ENCODE peak calls at places on chromosomes 11 and 22, in ten cellular contexts. One of them, this sample, is unnamed.

GRCh38 chr11:7683571-7683970 is 10.3 kb upstream of the CYB5R2 start:
- DNase-seq in germinal center: no peak
- DNase-seq in EL: no peak
- DNase-seq in foreskin fibroblast: no peak
- DNase-seq in activated CD8-positive, alpha-beta memory T cell treated with anti-CD3 and anti-CD28 coated beads, Interleukin-2, amount 50 U/mL, for 4 hours: no peak
- DNase-seq in pulmonary artery endothelial cell: no peak
- DNase-seq in KG1: no peak
- DNase-seq in ELR: no peak
- DNase-seq in upper lobe of right lung: no peak
- DNase-seq in lower lobe of right lung: no peak
- DNase-seq in this sample: no peak

GRCh38 chr22:30823015-30823370 is 128.3 kb downstream of the OSBP2 start:
- DNase-seq in foreskin fibroblast: no peak
- DNase-seq in ELR: peak
- DNase-seq in upper lobe of right lung: peak
- DNase-seq in EL: no peak
- DNase-seq in pulmonary artery endothelial cell: no peak
- DNase-seq in KG1: no peak
- DNase-seq in lower lobe of right lung: no peak
- DNase-seq in germinal center: no peak
- DNase-seq in activated CD8-positive, alpha-beta memory T cell treated with anti-CD3 and anti-CD28 coated beads, Interleukin-2, amount 50 U/mL, for 4 hours: no peak
- DNase-seq in this sample: no peak

GRCh38 chr11:62242021-62242420 is at the start of gene SCGB1D2:
- DNase-seq in upper lobe of right lung: no peak
- DNase-seq in pulmonary artery endothelial cell: no peak
- DNase-seq in EL: no peak
- DNase-seq in ELR: no peak
- DNase-seq in lower lobe of right lung: no peak
- DNase-seq in activated CD8-positive, alpha-beta memory T cell treated with anti-CD3 and anti-CD28 coated beads, Interleukin-2, amount 50 U/mL, for 4 hours: no peak
- DNase-seq in KG1: no peak
- DNase-seq in germinal center: no peak
- DNase-seq in foreskin fibroblast: no peak
- DNase-seq in this sample: no peak

GRCh38 chr22:19825904-19826618 is 28.6 kb downstream of the GNB1L start:
- DNase-seq in pulmonary artery endothelial cell: no peak
- DNase-seq in KG1: no peak
- DNase-seq in activated CD8-positive, alpha-beta memory T cell treated with anti-CD3 and anti-CD28 coated beads, Interleukin-2, amount 50 U/mL, for 4 hours: no peak
- DNase-seq in foreskin fibroblast: no peak
- DNase-seq in ELR: no peak
- DNase-seq in EL: no peak
- DNase-seq in germinal center: no peak
- DNase-seq in lower lobe of right lung: no peak
- DNase-seq in upper lobe of right lung: no peak
- DNase-seq in this sample: peak

GRCh38 chr11:33227578-33228261 is 29.5 kb upstream of the HIPK3 start:
- DNase-seq in germinal center: no peak
- DNase-seq in pulmonary artery endothelial cell: no peak
- DNase-seq in activated CD8-positive, alpha-beta memory T cell treated with anti-CD3 and anti-CD28 coated beads, Interleukin-2, amount 50 U/mL, for 4 hours: no peak
- DNase-seq in foreskin fibroblast: peak
- DNase-seq in EL: no peak
- DNase-seq in KG1: no peak
- DNase-seq in ELR: no peak
- DNase-seq in lower lobe of right lung: no peak
- DNase-seq in upper lobe of right lung: no peak
- DNase-seq in this sample: no peak

GRCh38 chr11:130522284-130522961 is 74.0 kb downstream of the ADAMTS15 start:
- DNase-seq in lower lobe of right lung: peak
- DNase-seq in upper lobe of right lung: peak
- DNase-seq in EL: peak
- DNase-seq in activated CD8-positive, alpha-beta memory T cell treated with anti-CD3 and anti-CD28 coated beads, Interleukin-2, amount 50 U/mL, for 4 hours: no peak
- DNase-seq in germinal center: no peak
- DNase-seq in pulmonary artery endothelial cell: peak
- DNase-seq in ELR: peak
- DNase-seq in foreskin fibroblast: peak
- DNase-seq in KG1: no peak
- DNase-seq in this sample: peak

GRCh38 chr22:40428796-40429195 is 58.4 kb downstream of the SGSM3 start:
- DNase-seq in activated CD8-positive, alpha-beta memory T cell treated with anti-CD3 and anti-CD28 coated beads, Interleukin-2, amount 50 U/mL, for 4 hours: no peak
- DNase-seq in ELR: no peak
- DNase-seq in upper lobe of right lung: no peak
- DNase-seq in lower lobe of right lung: no peak
- DNase-seq in EL: no peak
- DNase-seq in KG1: no peak
- DNase-seq in foreskin fibroblast: no peak
- DNase-seq in pulmonary artery endothelial cell: no peak
- DNase-seq in germinal center: no peak
- DNase-seq in this sample: peak

GRCh38 chr11:83157755-83158473 is 983 bp downstream of the PCF11 start:
- DNase-seq in lower lobe of right lung: peak
- DNase-seq in ELR: peak
- DNase-seq in foreskin fibroblast: no peak
- DNase-seq in germinal center: peak
- DNase-seq in KG1: peak
- DNase-seq in pulmonary artery endothelial cell: no peak
- DNase-seq in upper lobe of right lung: peak
- DNase-seq in activated CD8-positive, alpha-beta memory T cell treated with anti-CD3 and anti-CD28 coated beads, Interleukin-2, amount 50 U/mL, for 4 hours: peak
- DNase-seq in EL: peak
- DNase-seq in this sample: peak

GRCh38 chr11:2940166-2940929 is 11.1 kb upstream of the PHLDA2 start:
- DNase-seq in EL: peak
- DNase-seq in germinal center: no peak
- DNase-seq in lower lobe of right lung: peak
- DNase-seq in foreskin fibroblast: no peak
- DNase-seq in pulmonary artery endothelial cell: no peak
- DNase-seq in KG1: no peak
- DNase-seq in ELR: peak
- DNase-seq in upper lobe of right lung: peak
- DNase-seq in activated CD8-positive, alpha-beta memory T cell treated with anti-CD3 and anti-CD28 coated beads, Interleukin-2, amount 50 U/mL, for 4 hours: no peak
- DNase-seq in this sample: peak

GRCh38 chr22:24230911-24231656 is 13.8 kb downstream of the GGT5 start:
- DNase-seq in pulmonary artery endothelial cell: no peak
- DNase-seq in foreskin fibroblast: no peak
- DNase-seq in upper lobe of right lung: peak
- DNase-seq in EL: no peak
- DNase-seq in ELR: peak
- DNase-seq in lower lobe of right lung: peak
- DNase-seq in activated CD8-positive, alpha-beta memory T cell treated with anti-CD3 and anti-CD28 coated beads, Interleukin-2, amount 50 U/mL, for 4 hours: peak
- DNase-seq in KG1: no peak
- DNase-seq in germinal center: peak
- DNase-seq in this sample: peak

GRCh38 chr22:30777589-30777988 is 82.9 kb downstream of the OSBP2 start:
- DNase-seq in activated CD8-positive, alpha-beta memory T cell treated with anti-CD3 and anti-CD28 coated beads, Interleukin-2, amount 50 U/mL, for 4 hours: no peak
- DNase-seq in KG1: no peak
- DNase-seq in foreskin fibroblast: no peak
- DNase-seq in upper lobe of right lung: no peak
- DNase-seq in germinal center: no peak
- DNase-seq in pulmonary artery endothelial cell: no peak
- DNase-seq in ELR: no peak
- DNase-seq in EL: no peak
- DNase-seq in lower lobe of right lung: no peak
- DNase-seq in this sample: no peak

GRCh38 chr22:27630754-27631153 is 170.8 kb downstream of the MN1 start:
- DNase-seq in pulmonary artery endothelial cell: no peak
- DNase-seq in germinal center: no peak
- DNase-seq in activated CD8-positive, alpha-beta memory T cell treated with anti-CD3 and anti-CD28 coated beads, Interleukin-2, amount 50 U/mL, for 4 hours: no peak
- DNase-seq in ELR: no peak
- DNase-seq in KG1: no peak
- DNase-seq in EL: no peak
- DNase-seq in lower lobe of right lung: no peak
- DNase-seq in foreskin fibroblast: no peak
- DNase-seq in upper lobe of right lung: no peak
- DNase-seq in this sample: no peak

GRCh38 chr22:49009359-49010063 is 818.2 kb downstream of the BRD1 start:
- DNase-seq in upper lobe of right lung: peak
- DNase-seq in pulmonary artery endothelial cell: no peak
- DNase-seq in EL: no peak
- DNase-seq in ELR: no peak
- DNase-seq in KG1: no peak
- DNase-seq in lower lobe of right lung: peak
- DNase-seq in activated CD8-positive, alpha-beta memory T cell treated with anti-CD3 and anti-CD28 coated beads, Interleukin-2, amount 50 U/mL, for 4 hours: no peak
- DNase-seq in germinal center: no peak
- DNase-seq in foreskin fibroblast: no peak
- DNase-seq in this sample: no peak

GRCh38 chr11:133918606-133919260 is 38.0 kb downstream of the IGSF9B start:
- DNase-seq in KG1: no peak
- DNase-seq in foreskin fibroblast: no peak
- DNase-seq in activated CD8-positive, alpha-beta memory T cell treated with anti-CD3 and anti-CD28 coated beads, Interleukin-2, amount 50 U/mL, for 4 hours: no peak
- DNase-seq in upper lobe of right lung: no peak
- DNase-seq in pulmonary artery endothelial cell: no peak
- DNase-seq in EL: no peak
- DNase-seq in germinal center: no peak
- DNase-seq in lower lobe of right lung: no peak
- DNase-seq in ELR: no peak
- DNase-seq in this sample: no peak

GRCh38 chr11:3984896-3985295 is 109.7 kb upstream of the RRM1 start:
- DNase-seq in lower lobe of right lung: no peak
- DNase-seq in foreskin fibroblast: no peak
- DNase-seq in EL: no peak
- DNase-seq in upper lobe of right lung: no peak
- DNase-seq in activated CD8-positive, alpha-beta memory T cell treated with anti-CD3 and anti-CD28 coated beads, Interleukin-2, amount 50 U/mL, for 4 hours: peak
- DNase-seq in pulmonary artery endothelial cell: no peak
- DNase-seq in KG1: no peak
- DNase-seq in ELR: no peak
- DNase-seq in germinal center: no peak
- DNase-seq in this sample: no peak

GRCh38 chr22:37186997-37187522 is 987 bp downstream of the C1QTNF6 start:
- DNase-seq in activated CD8-positive, alpha-beta memory T cell treated with anti-CD3 and anti-CD28 coated beads, Interleukin-2, amount 50 U/mL, for 4 hours: no peak
- DNase-seq in germinal center: no peak
- DNase-seq in upper lobe of right lung: no peak
- DNase-seq in EL: peak
- DNase-seq in ELR: peak
- DNase-seq in lower lobe of right lung: peak
- DNase-seq in pulmonary artery endothelial cell: no peak
- DNase-seq in KG1: no peak
- DNase-seq in foreskin fibroblast: no peak
- DNase-seq in this sample: no peak

GRCh38 chr11:125925804-125926203 is 20.0 kb upstream of the VSIG10L2 start:
- DNase-seq in ELR: no peak
- DNase-seq in upper lobe of right lung: no peak
- DNase-seq in EL: no peak
- DNase-seq in germinal center: no peak
- DNase-seq in foreskin fibroblast: no peak
- DNase-seq in lower lobe of right lung: no peak
- DNase-seq in activated CD8-positive, alpha-beta memory T cell treated with anti-CD3 and anti-CD28 coated beads, Interleukin-2, amount 50 U/mL, for 4 hours: no peak
- DNase-seq in KG1: no peak
- DNase-seq in pulmonary artery endothelial cell: no peak
- DNase-seq in this sample: no peak

GRCh38 chr11:12274558-12275197 is 102.7 kb upstream of the PARVA start:
- DNase-seq in activated CD8-positive, alpha-beta memory T cell treated with anti-CD3 and anti-CD28 coated beads, Interleukin-2, amount 50 U/mL, for 4 hours: no peak
- DNase-seq in germinal center: no peak
- DNase-seq in pulmonary artery endothelial cell: no peak
- DNase-seq in ELR: peak
- DNase-seq in upper lobe of right lung: no peak
- DNase-seq in lower lobe of right lung: no peak
- DNase-seq in KG1: no peak
- DNase-seq in EL: peak
- DNase-seq in foreskin fibroblast: no peak
- DNase-seq in this sample: peak

GRCh38 chr11:96333076-96333744 is 9.8 kb downstream of the MAML2 start:
- DNase-seq in upper lobe of right lung: no peak
- DNase-seq in foreskin fibroblast: no peak
- DNase-seq in KG1: no peak
- DNase-seq in ELR: peak
- DNase-seq in germinal center: no peak
- DNase-seq in pulmonary artery endothelial cell: no peak
- DNase-seq in activated CD8-positive, alpha-beta memory T cell treated with anti-CD3 and anti-CD28 coated beads, Interleukin-2, amount 50 U/mL, for 4 hours: no peak
- DNase-seq in EL: peak
- DNase-seq in lower lobe of right lung: no peak
- DNase-seq in this sample: no peak

GRCh38 chr11:1116666-1117390 is 40.9 kb upstream of the MUC5AC start:
- DNase-seq in ELR: no peak
- DNase-seq in activated CD8-positive, alpha-beta memory T cell treated with anti-CD3 and anti-CD28 coated beads, Interleukin-2, amount 50 U/mL, for 4 hours: no peak
- DNase-seq in KG1: no peak
- DNase-seq in lower lobe of right lung: no peak
- DNase-seq in foreskin fibroblast: no peak
- DNase-seq in upper lobe of right lung: no peak
- DNase-seq in germinal center: no peak
- DNase-seq in pulmonary artery endothelial cell: no peak
- DNase-seq in EL: no peak
- DNase-seq in this sample: peak

GRCh38 chr11:47192111-47192510 is 5.9 kb upstream of the PACSIN3 start:
- DNase-seq in germinal center: no peak
- DNase-seq in upper lobe of right lung: no peak
- DNase-seq in pulmonary artery endothelial cell: no peak
- DNase-seq in ELR: no peak
- DNase-seq in lower lobe of right lung: no peak
- DNase-seq in activated CD8-positive, alpha-beta memory T cell treated with anti-CD3 and anti-CD28 coated beads, Interleukin-2, amount 50 U/mL, for 4 hours: no peak
- DNase-seq in EL: peak
- DNase-seq in KG1: no peak
- DNase-seq in foreskin fibroblast: no peak
- DNase-seq in this sample: no peak